ENCODE peak calls at places on chromosome 18, in seven cellular contexts. V is GOT3, X is non-pigmented ciliary epithelial cell, Q is GM06990, A is OCI-LY7, U is Calu3, R is HTR-8/SVneo. M is an unnamed sample.

GRCh38 chr18:24050916-24051255 is 36.3 kb downstream of the TTC39C start:
- DNase-seq in X (no peak), V (no peak), A (no peak), R (no peak), U (no peak), Q (no peak), M (no peak)

GRCh38 chr18:61687317-61687716 is 205.5 kb downstream of the RNF152 start:
- DNase-seq in V (no peak), R (no peak), U (no peak), Q (no peak), A (no peak), X (no peak), M (no peak)

GRCh38 chr18:52903858-52904257 is 563.9 kb downstream of the DCC start:
- DNase-seq in U (no peak), A (peak), Q (no peak), X (no peak), R (no peak), V (no peak), M (peak)

GRCh38 chr18:59549797-59550516 is 147.3 kb downstream of the CCBE1 start:
- DNase-seq in X (no peak), V (no peak), R (no peak), Q (no peak), A (no peak), U (no peak), M (no peak)

GRCh38 chr18:10681581-10682367 is 155.9 kb downstream of the NAPG start:
- DNase-seq in X (no peak), A (no peak), Q (no peak), U (no peak), R (no peak), V (no peak), M (no peak)

GRCh38 chr18:26709897-26710296 is 155.6 kb downstream of the AQP4 start:
- DNase-seq in R (no peak), V (no peak), X (no peak), U (no peak), Q (no peak), A (no peak), M (no peak)

GRCh38 chr18:3411854-3412268 is 38.1 kb upstream of the TGIF1 start:
- DNase-seq in A (no peak), Q (peak), V (no peak), X (no peak), R (no peak), U (peak), M (no peak)

GRCh38 chr18:79400591-79401381 is 5.1 kb downstream of the NFATC1 start:
- DNase-seq in U (no peak), X (no peak), R (no peak), A (peak), Q (no peak), V (no peak), M (peak)

GRCh38 chr18:55317832-55318231 is 270.2 kb downstream of the TCF4 start:
- DNase-seq in X (no peak), U (no peak), V (no peak), A (no peak), Q (no peak), R (no peak), M (no peak)

GRCh38 chr18:63290456-63291200 is 28.9 kb downstream of the BCL2 start:
- DNase-seq in V (no peak), X (no peak), A (no peak), Q (no peak), U (no peak), R (no peak), M (no peak)

GRCh38 chr18:77127769-77128671 is 4.6 kb downstream of the MBP start:
- DNase-seq in V (no peak), A (peak), Q (peak), X (peak), U (peak), R (no peak), M (peak)

GRCh38 chr18:12628706-12629702 is 28.9 kb downstream of the SPIRE1 start:
- DNase-seq in R (no peak), U (no peak), V (no peak), Q (no peak), X (peak), A (no peak), M (no peak)

GRCh38 chr18:36901277-36901701 is 72.4 kb downstream of the KIAA1328 start:
- DNase-seq in V (no peak), Q (no peak), R (no peak), U (no peak), A (no peak), X (no peak), M (no peak)

GRCh38 chr18:78770149-78771139 is 209.2 kb upstream of the SALL3 start:
- DNase-seq in X (no peak), R (no peak), A (no peak), Q (no peak), U (no peak), V (no peak), M (no peak)

M was measured in GM13977.